ENCODE peak calls at places on chromosomes 5 and 9, in four cellular contexts. O, X, U and T are unnamed samples.

GRCh38 chr9:16344343-16344742 is 526.1 kb downstream of the BNC2 start:
- DNase-seq in U (peak), O (peak), X (no peak), T (no peak)

GRCh38 chr9:1285526-1285925 is 235.4 kb downstream of the DMRT2 start:
- DNase-seq in O (no peak), U (no peak), X (no peak), T (no peak)

GRCh38 chr5:124856726-124857125 is 110.3 kb upstream of the ZNF608 start:
- DNase-seq in O (no peak), X (no peak), U (no peak), T (no peak)

GRCh38 chr9:98021306-98022040 is 35.1 kb upstream of the NANS start:
- DNase-seq in U (no peak), X (no peak), O (no peak), T (no peak)

GRCh38 chr9:107397076-107398049 is 92.2 kb downstream of the KLF4 start:
- DNase-seq in U (no peak), O (peak), X (no peak), T (no peak)

GRCh38 chr9:20405086-20405485 is 217.2 kb downstream of the MLLT3 start:
- DNase-seq in X (no peak), O (no peak), U (no peak), T (no peak)

GRCh38 chr5:163910226-163910625 is 404.8 kb downstream of the MAT2B start:
- DNase-seq in O (no peak), U (no peak), X (no peak), T (no peak)

GRCh38 chr5:78778538-78778937 is 130.0 kb upstream of the LHFPL2 start:
- DNase-seq in U (no peak), X (no peak), O (peak), T (no peak)

GRCh38 chr9:15250013-15250412 is 57.0 kb downstream of the TTC39B start:
- DNase-seq in U (no peak), X (no peak), O (no peak), T (no peak)

GRCh38 chr5:124748687-124749594 is 2.5 kb upstream of the ZNF608 start:
- DNase-seq in U (peak), X (peak), O (peak), T (peak)

GRCh38 chr5:1438871-1439270 is 6.4 kb downstream of the SLC6A3 start:
- DNase-seq in O (no peak), X (no peak), U (no peak), T (no peak)

GRCh38 chr9:16532681-16533450 is 337.6 kb downstream of the BNC2 start:
- DNase-seq in O (peak), U (peak), X (no peak), T (no peak)

GRCh38 chr9:129685933-129686259 is 20.4 kb downstream of the PRRX2 start:
- DNase-seq in U (no peak), O (no peak), X (no peak), T (no peak)

GRCh38 chr9:98330831-98331230 is 75.4 kb upstream of the TBC1D2 start:
- DNase-seq in X (no peak), O (no peak), U (no peak), T (no peak)

GRCh38 chr5:144189800-144190429 is 19.2 kb downstream of the KCTD16 start:
- DNase-seq in X (no peak), U (peak), O (peak), T (no peak)

GRCh38 chr9:94096819-94097577 is 12.7 kb downstream of the PTPDC1 start:
- DNase-seq in O (peak), U (peak), X (no peak), T (no peak)

GRCh38 chr5:114449836-114450515 is 88.1 kb downstream of the KCNN2 start:
- DNase-seq in O (peak), X (peak), U (peak), T (peak)

GRCh38 chr9:93573204-93573828 is 3.1 kb upstream of the PHF2 start:
- DNase-seq in U (no peak), X (no peak), O (no peak), T (no peak)

GRCh38 chr5:75048457-75048953 is 3.9 kb downstream of the GCNT4 start:
- DNase-seq in O (no peak), U (no peak), X (no peak), T (no peak)

DNA sequence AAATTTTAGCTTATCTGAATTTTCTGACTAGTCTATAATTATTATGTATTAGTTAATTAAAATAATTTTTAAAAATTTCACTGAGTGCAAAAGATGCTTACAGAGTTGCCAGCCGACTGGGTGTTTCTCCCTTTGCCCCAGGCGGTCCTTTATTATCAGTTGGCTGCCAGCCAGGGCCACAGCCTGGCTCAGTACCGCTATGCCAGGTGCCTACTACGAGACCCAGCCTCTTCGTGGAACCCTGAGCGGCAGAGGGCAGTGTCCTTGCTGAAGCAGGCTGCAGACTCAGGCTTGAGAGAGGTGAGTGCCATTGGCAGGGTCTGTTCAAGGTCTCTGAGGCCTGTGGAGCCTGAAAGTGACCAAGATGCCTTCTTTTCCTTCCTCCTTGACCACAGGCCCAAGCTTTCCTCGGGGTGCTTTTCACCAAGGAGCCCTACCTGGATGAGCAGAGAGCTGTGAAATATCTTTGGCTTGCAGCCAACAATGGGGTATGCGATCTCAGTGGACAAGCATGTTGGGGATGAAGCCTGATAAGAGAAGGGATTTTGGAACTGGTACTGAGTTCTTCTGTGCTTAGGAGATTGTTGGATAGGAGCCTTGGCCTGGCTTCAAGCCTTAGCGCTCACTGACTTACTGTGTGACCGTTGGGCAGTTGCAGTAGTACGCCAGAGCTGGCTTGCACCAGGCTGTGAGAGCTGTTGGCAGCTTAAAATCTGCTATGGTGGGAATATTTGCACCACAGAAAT is 10.6 kb downstream of the DELE1 start:
- DNase-seq in X (no peak), U (no peak), O (no peak), T (no peak)
- TF ChIP-seq CTCF in X (no peak), U (no peak), O (no peak), T (no peak)

GRCh38 chr5:170603578-170604565 is 100.1 kb downstream of the KCNIP1 start:
- DNase-seq in O (peak), U (peak), X (peak), T (peak)
- TF ChIP-seq CTCF in O (peak), U (peak), X (peak), T (peak)

GRCh38 chr9:21904776-21905175 is 89.4 kb downstream of the CDKN2A start:
- DNase-seq in U (no peak), X (no peak), O (peak), T (no peak)
- TF ChIP-seq CTCF in U (no peak), X (no peak), O (peak), T (no peak)

DNA sequence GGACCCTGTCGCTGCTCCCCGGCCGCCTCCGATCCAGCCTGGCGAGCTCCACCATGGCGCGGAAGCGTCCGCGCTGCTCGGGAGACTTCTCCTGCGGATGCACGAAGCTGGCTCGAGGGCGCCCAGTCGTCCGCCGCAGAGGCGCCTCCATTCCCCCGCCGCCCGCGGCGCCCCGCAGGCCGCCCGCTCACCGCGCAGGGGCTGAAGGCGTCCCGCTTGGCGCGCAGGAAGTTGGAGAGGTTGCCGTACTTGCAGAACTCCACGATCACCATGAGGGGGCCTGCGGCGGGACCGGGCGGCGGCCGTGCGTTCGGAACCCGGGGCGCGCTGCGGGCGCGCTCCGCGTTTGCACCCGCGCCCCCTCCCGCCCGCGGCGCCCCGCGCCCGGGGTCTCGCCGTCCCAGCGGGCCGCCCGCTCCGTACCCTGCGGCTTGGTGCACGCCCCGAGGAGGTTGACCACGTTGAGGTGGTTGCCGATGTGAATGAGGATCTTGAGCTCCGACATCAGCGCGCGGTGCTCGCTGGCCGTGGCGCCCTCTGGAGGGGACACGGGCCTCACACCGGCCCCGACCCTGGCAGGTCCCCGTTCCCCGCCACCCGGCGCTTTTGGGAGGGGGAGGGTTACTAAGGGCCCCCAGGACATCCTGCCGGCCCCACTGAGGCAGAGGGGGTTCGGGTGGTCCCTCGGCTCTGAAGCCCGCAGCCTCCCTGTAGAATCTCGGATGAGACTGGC is 27.7 kb upstream of the SCGB3A1 start:
- DNase-seq in X (peak), U (no peak), O (no peak), T (peak)
- TF ChIP-seq CTCF in X (no peak), U (peak), O (peak), T (no peak)

DNA sequence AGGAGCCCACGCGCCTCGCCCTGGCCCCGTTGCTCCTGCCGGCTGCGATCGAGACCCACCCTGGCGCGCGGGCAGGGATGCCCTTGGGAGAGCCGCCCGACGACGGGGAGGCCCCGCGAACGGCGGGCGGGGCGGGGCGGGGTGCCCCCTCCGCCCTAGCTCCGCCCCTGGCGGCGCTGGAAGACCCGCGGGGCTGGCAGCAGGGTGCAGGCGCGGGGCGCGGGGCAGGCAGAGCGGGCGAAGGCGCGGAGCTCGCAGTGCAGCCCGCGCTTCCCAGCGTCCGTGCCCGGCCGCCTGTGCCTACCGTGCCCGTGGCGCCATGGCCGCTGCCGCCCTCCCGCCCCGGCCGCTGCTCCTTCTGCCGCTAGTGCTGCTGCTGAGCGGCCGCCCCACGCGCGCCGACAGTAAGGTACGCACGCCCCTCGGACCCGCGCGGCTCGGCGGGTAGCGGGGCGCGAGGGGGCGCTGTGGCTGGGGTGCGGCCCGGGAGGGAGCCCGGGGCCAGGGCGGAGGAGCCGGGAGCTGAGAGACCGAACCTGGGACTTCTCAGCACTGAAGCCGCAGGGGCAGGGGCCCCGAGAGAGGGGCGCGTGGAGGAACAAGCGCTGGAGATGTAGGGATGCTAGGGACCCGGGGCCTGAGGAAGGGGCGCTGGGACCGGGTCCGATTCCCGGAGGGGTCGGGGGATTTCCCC is at the start of gene OLFML2A:
- DNase-seq in U (no peak), O (peak), X (no peak), T (peak)
- TF ChIP-seq CTCF in U (peak), O (peak), X (peak), T (peak)

DNA sequence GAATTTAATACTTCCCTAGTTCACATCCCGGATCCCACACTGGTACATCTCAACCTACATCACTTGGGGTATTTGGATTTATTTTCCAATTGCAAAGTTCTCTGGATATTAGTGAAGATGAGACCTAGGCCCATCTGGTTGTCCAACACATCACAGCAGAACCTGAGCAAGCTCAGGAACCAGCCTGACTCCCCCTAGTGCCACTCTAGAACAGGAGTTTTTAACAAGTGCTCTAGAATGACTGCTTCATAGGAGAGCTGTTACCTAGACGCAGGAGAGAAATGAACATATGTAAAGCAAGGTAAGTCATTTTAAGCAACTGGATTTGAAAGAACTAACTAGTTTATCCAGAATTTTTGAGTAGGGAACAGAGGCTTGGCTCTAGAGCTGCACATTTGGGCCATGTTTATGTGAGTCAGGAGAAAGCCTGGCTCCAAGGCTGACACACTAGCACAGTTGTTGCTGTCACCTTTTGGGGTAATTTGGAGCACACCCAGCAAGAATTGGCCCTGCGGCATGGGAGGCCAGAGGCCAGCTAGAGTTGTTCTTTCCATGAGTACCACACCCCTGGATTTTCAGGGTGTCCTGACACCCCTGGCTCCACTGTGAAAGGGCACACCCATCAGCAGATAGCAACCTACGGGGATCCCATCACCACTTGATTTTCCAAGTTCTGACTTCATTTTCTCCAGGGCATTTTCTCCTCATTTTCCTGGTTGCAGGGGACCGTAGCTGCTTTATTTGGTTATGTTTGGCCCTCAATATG is 110.9 kb upstream of the LPAR1 start:
- DNase-seq in O (peak), U (peak), X (no peak), T (no peak)
- TF ChIP-seq CTCF in O (peak), U (no peak), X (no peak), T (no peak)

DNA sequence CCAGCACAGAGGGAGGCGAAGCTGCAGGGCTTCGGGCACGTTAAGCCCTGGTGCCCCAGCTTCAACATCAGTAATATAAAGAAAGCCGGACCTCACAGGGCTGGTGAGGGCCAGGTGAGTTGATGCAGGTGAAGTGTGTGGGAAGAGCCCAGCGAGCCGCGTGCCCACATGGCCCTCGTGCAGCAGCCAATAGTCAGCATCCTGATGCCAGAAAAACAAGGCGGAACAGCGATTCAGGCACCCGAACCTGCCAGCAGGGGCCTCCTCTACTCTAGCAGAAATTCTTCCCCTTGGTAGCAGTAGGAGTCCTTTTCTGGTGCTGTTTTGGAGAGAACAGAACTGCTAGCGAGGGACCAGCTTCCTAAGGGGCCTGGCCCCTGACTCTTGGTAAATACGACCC is 7.8 kb downstream of the MED10 start:
- DNase-seq in U (no peak), X (no peak), O (no peak), T (no peak)
- TF ChIP-seq CTCF in U (no peak), X (no peak), O (peak), T (no peak)

GRCh38 chr5:172293054-172293744 is 9.6 kb upstream of the UBTD2 start:
- DNase-seq in O (peak), U (peak), X (no peak), T (peak)
- TF ChIP-seq CTCF in O (peak), U (peak), X (no peak), T (peak)

GRCh38 chr9:132631280-132631679 is 38.5 kb downstream of the DDX31 start:
- DNase-seq in O (peak), X (no peak), U (peak), T (no peak)
- TF ChIP-seq CTCF in O (no peak), X (no peak), U (no peak), T (no peak)

GRCh38 chr9:112086627-112087026 is 88.5 kb downstream of the SUSD1 start:
- DNase-seq in U (peak), O (peak), X (no peak), T (no peak)
- TF ChIP-seq CTCF in U (peak), O (peak), X (peak), T (peak)